ENCODE peak calls at places on chromosomes 11 and 22, in four cellular contexts. Y, S, U and F are unnamed samples.

GRCh38 chr11:66637557-66638176 is 836 bp upstream of the RBM4 start:
- DNase-seq in Y (peak; percentile 46), S (no peak), U (no peak), F (peak; percentile 21)

GRCh38 chr11:130037881-130038601 is 31.7 kb upstream of the APLP2 start:
- DNase-seq in Y (no peak), S (no peak), U (no peak), F (no peak)

GRCh38 chr11:128568166-128568778 is 19.1 kb downstream of the ETS1 start:
- DNase-seq in Y (no peak), S (no peak), U (no peak), F (no peak)

GRCh38 chr22:32706149-32706548 is 95.4 kb upstream of the TIMP3 start:
- DNase-seq in Y (no peak), S (no peak), U (peak; percentile 10), F (no peak)

GRCh38 chr11:95795627-95796308 is 5.5 kb downstream of the CEP57 start:
- DNase-seq in Y (no peak), S (no peak), U (no peak), F (no peak)

GRCh38 chr11:19967796-19968195 is 192.5 kb downstream of the DBX1 start:
- DNase-seq in Y (no peak), S (no peak), U (no peak), F (no peak)

GRCh38 chr22:31288496-31289235 is 3.6 kb downstream of the PIK3IP1 start:
- DNase-seq in Y (no peak), S (no peak), U (no peak), F (no peak)

GRCh38 chr11:10784229-10785145 is 24.2 kb downstream of the EIF4G2 start:
- DNase-seq in Y (peak; percentile 35), S (no peak), U (no peak), F (no peak)

GRCh38 chr22:43515902-43516301 is 104.1 kb downstream of the MPPED1 start:
- DNase-seq in Y (no peak), S (no peak), U (no peak), F (no peak)

GRCh38 chr22:37328017-37328416 is 45.7 kb downstream of the CYTH4 start:
- DNase-seq in Y (peak; percentile 93), S (no peak), U (peak; percentile 67), F (no peak)

GRCh38 chr22:41563051-41563711 is 2.4 kb downstream of the CSDC2 start:
- DNase-seq in Y (peak; percentile 85), S (no peak), U (peak; percentile 53), F (no peak)

GRCh38 chr11:118194835-118195627 is 18.6 kb upstream of the SCN2B start:
- DNase-seq in Y (peak; percentile 64), S (peak; percentile 81), U (peak; percentile 68), F (peak; percentile 91)

GRCh38 chr11:19084661-19085315 is 24.3 kb upstream of the MRGPRX2 start:
- DNase-seq in Y (no peak), S (no peak), U (no peak), F (no peak)

GRCh38 chr11:131246589-131247164 is 123.7 kb upstream of the NTM start:
- DNase-seq in Y (no peak), S (no peak), U (peak; percentile 26), F (no peak)

GRCh38 chr11:125244166-125244565 is 79.6 kb downstream of the PKNOX2 start:
- DNase-seq in Y (no peak), S (no peak), U (no peak), F (no peak)

GRCh38 chr11:116062129-116062525 is 557.9 kb upstream of the CADM1 start:
- DNase-seq in Y (no peak), S (no peak), U (no peak), F (no peak)

GRCh38 chr11:123062892-123063395 is 1.0 kb upstream of the HSPA8 start:
- DNase-seq in Y (peak; percentile 38), S (no peak), U (no peak), F (no peak)

GRCh38 chr11:78253797-78254196 is 65.1 kb downstream of the USP35 start:
- DNase-seq in Y (peak; percentile 68), S (no peak), U (no peak), F (no peak)

GRCh38 chr11:9726313-9727022 is 62.6 kb downstream of the SWAP70 start:
- DNase-seq in Y (peak; percentile 88), S (no peak), U (peak; percentile 49), F (no peak)

GRCh38 chr11:45859661-45860140 is 12.4 kb downstream of the CRY2 start:
- DNase-seq in Y (peak; percentile 99), S (peak; percentile 93), U (no peak), F (peak; percentile 90)

GRCh38 chr11:115502636-115503082 is 1.6 kb downstream of the CADM1 start:
- DNase-seq in Y (no peak), S (no peak), U (no peak), F (no peak)

GRCh38 chr11:2909145-2909914 is 19.9 kb downstream of the PHLDA2 start:
- DNase-seq in Y (no peak), S (no peak), U (no peak), F (no peak)

GRCh38 chr11:46347637-46348311 is 511 bp downstream of the DGKZ start:
- DNase-seq in Y (no peak), S (no peak), U (no peak), F (no peak)

GRCh38 chr22:25488244-25489020 is 76.0 kb upstream of the GRK3 start:
- DNase-seq in Y (peak; percentile 91), S (peak; percentile 27), U (peak; percentile 71), F (no peak)

GRCh38 chr11:17738350-17739207 is 4.0 kb downstream of the KCNC1 start:
- DNase-seq in Y (no peak), S (no peak), U (no peak), F (no peak)

GRCh38 chr11:17734418-17734911 is at the start of gene KCNC1:
- DNase-seq in Y (peak; percentile 34), S (no peak), U (peak; percentile 52), F (no peak)

GRCh38 chr11:17734986-17735822 is 623 bp downstream of the KCNC1 start:
- DNase-seq in Y (peak; percentile 69), S (peak; percentile 40), U (peak; percentile 44), F (no peak)

GRCh38 chr11:17736921-17737817 is 2.6 kb downstream of the KCNC1 start:
- DNase-seq in Y (no peak), S (no peak), U (no peak), F (no peak)

GRCh38 chr11:17735823-17736772 is 1.5 kb downstream of the KCNC1 start:
- DNase-seq in Y (no peak), S (no peak), U (no peak), F (no peak)
- TF ChIP-seq CTCF in Y (peak; percentile 20), S (no peak), U (peak; percentile 20), F (no peak)

GRCh38 chr22:27485842-27486241 is 315.7 kb downstream of the MN1 start:
- DNase-seq in Y (no peak), S (no peak), U (no peak), F (no peak)
- TF ChIP-seq POLR2A in Y (no peak), S (no peak), U (no peak), F (no peak)

GRCh38 chr11:86743223-86744118 is 56.9 kb upstream of the PRSS23 start:
- DNase-seq in Y (peak; percentile 99), S (no peak), U (peak; percentile 94), F (peak; percentile 76)
- TF ChIP-seq CTCF in Y (no peak), S (no peak), U (no peak), F (no peak)

GRCh38 chr22:23909258-23909898 is 15.2 kb downstream of the MIF start:
- DNase-seq in Y (peak; percentile 44), S (no peak), U (no peak), F (no peak)
- TF ChIP-seq POLR2A in Y (no peak), S (no peak), U (no peak), F (no peak)

GRCh38 chr11:68199295-68199987 is 13.7 kb downstream of the KMT5B start:
- DNase-seq in Y (no peak), S (no peak), U (no peak), F (no peak)

GRCh38 chr11:68194675-68195294 is 18.3 kb downstream of the KMT5B start:
- DNase-seq in Y (no peak), S (no peak), U (no peak), F (no peak)

GRCh38 chr11:68193018-68193417 is 20.1 kb downstream of the KMT5B start:
- DNase-seq in Y (no peak), S (no peak), U (no peak), F (no peak)

GRCh38 chr11:68191661-68192579 is 21.2 kb downstream of the KMT5B start:
- DNase-seq in Y (peak; percentile 31), S (no peak), U (no peak), F (no peak)

GRCh38 chr11:68196219-68196618 is 16.9 kb downstream of the KMT5B start:
- DNase-seq in Y (no peak), S (no peak), U (no peak), F (no peak)
- TF ChIP-seq CTCF in Y (no peak), S (no peak), U (no peak), F (no peak)

GRCh38 chr22:48745842-48746788 is 1081.6 kb downstream of the BRD1 start:
- DNase-seq in Y (no peak), S (peak; percentile 1), U (no peak), F (peak; percentile 9)
- TF ChIP-seq POLR2A in Y (no peak), S (no peak), U (no peak), F (no peak)

DNA sequence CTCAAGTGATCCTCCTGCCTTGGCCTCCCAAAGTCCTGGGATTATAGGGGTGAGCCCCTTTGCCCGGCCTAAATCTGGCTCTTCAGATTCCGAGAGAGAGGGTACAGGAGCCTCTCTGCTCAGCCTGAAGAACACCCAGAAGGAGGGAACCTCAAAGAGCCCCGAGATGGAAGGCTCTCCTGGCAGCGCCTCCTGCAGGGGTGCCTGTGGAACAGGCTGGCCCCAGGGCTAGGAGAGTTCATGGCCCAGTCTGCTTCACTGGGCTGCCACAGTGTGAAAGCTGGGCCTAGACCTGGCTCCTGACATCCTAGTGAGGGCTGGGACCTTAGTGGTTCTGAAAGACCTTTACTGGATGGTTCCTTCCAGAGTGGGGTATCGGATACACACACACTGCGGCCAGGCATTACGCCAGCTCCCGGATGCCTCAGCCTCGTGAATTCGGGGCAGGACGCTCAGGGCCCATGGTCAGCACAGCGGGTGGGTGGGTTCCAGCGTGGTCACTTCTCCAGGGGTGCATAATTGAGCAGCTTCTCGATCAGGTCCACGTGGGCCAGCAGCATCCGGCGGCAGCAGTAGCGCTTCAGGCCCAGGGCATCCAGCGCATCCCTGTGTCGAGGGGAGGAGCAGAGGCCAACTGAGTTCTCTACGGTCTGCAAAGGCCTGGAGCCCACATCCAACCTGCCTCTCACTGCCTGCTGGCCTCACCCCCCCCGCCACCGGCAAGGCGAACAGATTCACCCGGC is 2.3 kb downstream of the POLR2L start:
- DNase-seq in Y (no peak), S (no peak), U (peak; percentile 67), F (no peak)
- TF ChIP-seq CTCF in Y (peak; percentile 32), S (no peak), U (peak; percentile 45), F (no peak)

DNA sequence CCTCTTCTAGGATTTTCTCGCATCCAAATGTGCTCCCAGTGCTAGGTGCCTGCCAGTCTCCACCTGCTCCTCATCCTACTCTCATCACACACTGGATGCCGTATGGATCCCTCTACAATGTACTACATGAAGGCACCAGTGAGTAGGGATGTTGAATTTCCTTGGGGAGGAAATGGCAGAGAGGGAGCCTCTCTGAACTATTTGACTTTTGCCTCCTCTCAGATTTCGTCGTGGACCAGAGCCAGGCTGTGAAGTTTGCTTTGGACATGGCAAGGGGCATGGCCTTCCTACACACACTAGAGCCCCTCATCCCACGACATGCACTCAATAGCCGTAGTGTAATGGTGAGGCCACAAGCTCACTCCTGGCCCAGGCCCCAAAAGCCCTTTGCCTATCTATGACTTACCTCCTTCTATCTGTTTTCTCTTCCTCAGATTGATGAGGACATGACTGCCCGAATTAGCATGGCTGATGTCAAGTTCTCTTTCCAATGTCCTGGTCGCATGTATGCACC is 2.5 kb downstream of the TAF10 start:
- DNase-seq in Y (no peak), S (no peak), U (no peak), F (peak; percentile 9)
- TF ChIP-seq POLR2A in Y (no peak), S (no peak), U (no peak), F (no peak)